ENCODE peak calls at places on chromosome X, in ten cellular contexts. J is IMR-90, N is upper lobe of right lung, E is DND-41, F is tibial nerve, A is left ventricle myocardium inferior, B is upper lobe of left lung, C is GM23248, Y is gastrocnemius medialis, Z is heart right ventricle. Q is an unnamed sample.

GRCh38 chrX:40087574-40088298 is 10.0 kb downstream of the BCOR start:
- DNase-seq in E (no peak), J (peak; percentile 79), C (no peak), N (no peak), F (no peak), B (no peak), A (no peak), Y (no peak), Z (no peak), Q (no peak)

GRCh38 chrX:119647552-119648420 is 41.6 kb upstream of the NKRF start:
- DNase-seq in A (no peak), Y (no peak), E (no peak), J (no peak), N (no peak), B (no peak), C (no peak), F (no peak), Z (no peak), Q (no peak)

GRCh38 chrX:48714573-48714972 is 18.0 kb downstream of the SUV39H1 start:
- DNase-seq in A (no peak), Y (no peak), C (peak; percentile 56), J (peak; percentile 17), B (no peak), Z (no peak), E (no peak), N (no peak), F (no peak), Q (no peak)

GRCh38 chrX:40628506-40628905 is 5.3 kb downstream of the MPC1L start:
- DNase-seq in A (no peak), C (peak; percentile 14), B (no peak), N (no peak), E (no peak), Y (no peak), J (no peak), Z (no peak), F (no peak), Q (no peak)

GRCh38 chrX:155235891-155236290 is 19.6 kb downstream of the VBP1 start:
- DNase-seq in A (no peak), C (no peak), F (no peak), B (no peak), J (no peak), N (no peak), Z (no peak), E (no peak), Y (no peak), Q (no peak)

GRCh38 chrX:8906299-8906698 is 105.1 kb upstream of the FAM9A start:
- DNase-seq in J (no peak), B (no peak), N (no peak), Z (no peak), A (no peak), F (no peak), Y (no peak), C (peak; percentile 20), E (no peak), Q (no peak)

GRCh38 chrX:39900788-39901170 is 197.0 kb downstream of the BCOR start:
- DNase-seq in J (no peak), A (no peak), B (no peak), Y (no peak), F (no peak), Z (no peak), C (peak; percentile 30), E (peak; percentile 30), N (no peak), Q (no peak)

GRCh38 chrX:17692709-17693346 is 44.5 kb upstream of the SCML1 start:
- DNase-seq in Y (no peak), A (no peak), E (no peak), B (no peak), J (peak; percentile 84), F (no peak), C (peak; percentile 40), N (no peak), Z (no peak), Q (no peak)

GRCh38 chrX:111445485-111445884 is 33.5 kb upstream of the DCX start:
- DNase-seq in Z (no peak), J (peak; percentile 32), A (no peak), E (no peak), C (peak; percentile 48), F (no peak), Y (no peak), N (no peak), B (no peak), Q (no peak)
- H3K27ac ChIP-seq in Z (no peak overlapping the region), J (no peak overlapping the region), A (no peak overlapping the region), E (no peak overlapping the region), C (no peak overlapping the region), F (no peak overlapping the region), Y (no peak overlapping the region), N (no peak overlapping the region), B (no peak overlapping the region), Q (no peak overlapping the region)

GRCh38 chrX:37818031-37818430 is 29.3 kb downstream of the DYNLT3 start:
- DNase-seq in N (no peak), Z (no peak), A (no peak), E (peak; percentile 27), F (no peak), Y (no peak), C (no peak), J (no peak), B (no peak), Q (no peak)
- H3K4me1 ChIP-seq in N (no peaks in the 10 kb centered on the region), Z (no peaks in the 10 kb centered on the region), A (no peaks in the 10 kb centered on the region), E (peaks cover 73% of the 10 kb centered on the region), F (no peaks in the 10 kb centered on the region), Y (no peaks in the 10 kb centered on the region), C (no peaks in the 10 kb centered on the region), J (no peaks in the 10 kb centered on the region), B (no peaks in the 10 kb centered on the region), Q (no peaks in the 10 kb centered on the region)

DNA sequence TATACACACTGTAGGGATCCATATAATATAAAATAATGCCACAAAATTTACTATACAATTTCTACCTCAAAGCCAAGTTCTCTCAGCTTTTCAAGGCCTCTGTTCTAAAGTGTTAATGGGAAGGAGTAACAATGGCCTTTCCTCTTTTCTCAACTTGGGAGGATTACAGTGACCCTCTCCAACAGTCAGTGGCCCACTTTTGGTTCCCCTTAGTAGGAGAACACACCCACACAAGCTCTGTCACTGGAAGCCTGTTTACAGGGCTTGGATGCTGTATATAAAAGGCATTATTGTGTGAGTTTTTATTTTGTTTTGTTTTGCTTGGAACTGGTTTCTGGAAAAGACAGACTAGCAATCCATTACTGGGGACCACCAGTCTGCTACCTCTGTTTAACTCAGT is 1.8 kb downstream of the ARHGEF6 start:
- DNase-seq in J (no peak), N (no peak), Y (no peak), Z (no peak), B (no peak), C (no peak), E (no peak), A (no peak), F (no peak), Q (no peak)
- H3K27ac ChIP-seq in J (no peak overlapping the region), N (peak overlapping the region; percentile 77), Y (peak overlapping the region; percentile 66), Z (no peak overlapping the region), B (peak overlapping the region; percentile 83), C (no peak overlapping the region), E (peak overlapping the region; percentile 85), A (peak overlapping the region; percentile 75), F (peak overlapping the region; percentile 74), Q (no peak overlapping the region)

DNA sequence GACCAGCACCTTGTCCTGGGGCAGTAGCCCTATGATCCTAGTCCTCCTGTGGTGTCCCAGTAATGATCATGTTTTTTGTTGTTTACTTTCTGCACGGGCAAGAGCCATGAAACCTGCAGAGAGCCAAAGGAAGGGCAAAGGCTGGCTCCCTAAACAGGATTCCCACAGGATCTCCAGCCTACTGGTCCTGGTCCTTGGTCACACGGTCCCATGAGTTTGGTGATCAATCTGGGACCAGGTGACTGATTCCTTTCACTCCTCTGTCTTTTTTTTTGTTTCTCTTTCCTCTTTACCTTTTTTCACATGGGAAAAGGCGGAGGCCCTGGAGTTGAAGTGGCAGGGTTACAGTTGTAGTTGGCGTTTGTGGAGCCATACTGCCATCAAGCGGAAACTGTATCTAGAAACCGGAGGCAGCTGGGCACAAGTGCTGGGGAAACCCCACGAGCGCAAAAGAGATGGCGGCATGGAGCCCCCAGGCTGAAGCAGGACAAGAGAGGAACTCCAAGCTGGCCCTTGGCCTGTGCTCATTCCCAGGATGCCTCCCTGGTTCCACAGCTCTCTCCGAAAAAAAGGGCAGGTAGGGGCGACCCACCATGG is 34.6 kb downstream of the NBDY start:
- DNase-seq in F (no peak), B (no peak), E (no peak), C (no peak), Z (no peak), J (peak; percentile 75), A (no peak), Y (peak; percentile 59), N (no peak), Q (no peak)
- H3K4me1 ChIP-seq in F (peaks cover 10% of the 10 kb centered on the region), B (peaks cover 9% of the 10 kb centered on the region), E (peaks cover 50% of the 10 kb centered on the region), C (peaks cover 24% of the 10 kb centered on the region), Z (peaks cover 16% of the 10 kb centered on the region), J (peaks cover 3% of the 10 kb centered on the region), A (peaks cover 27% of the 10 kb centered on the region), Y (peaks cover 18% of the 10 kb centered on the region), N (peaks cover 5% of the 10 kb centered on the region), Q (no peaks in the 10 kb centered on the region)

GRCh38 chrX:121782976-121783375 is 735.6 kb downstream of the GLUD2 start:
- DNase-seq in E (no peak), F (no peak), J (no peak), C (no peak), Z (no peak), B (no peak), N (no peak), A (no peak), Y (no peak), Q (no peak)

GRCh38 chrX:121781991-121782390 is 734.6 kb downstream of the GLUD2 start:
- DNase-seq in N (no peak), E (no peak), Z (no peak), A (no peak), C (no peak), F (no peak), Y (no peak), B (no peak), J (no peak), Q (no peak)

DNA sequence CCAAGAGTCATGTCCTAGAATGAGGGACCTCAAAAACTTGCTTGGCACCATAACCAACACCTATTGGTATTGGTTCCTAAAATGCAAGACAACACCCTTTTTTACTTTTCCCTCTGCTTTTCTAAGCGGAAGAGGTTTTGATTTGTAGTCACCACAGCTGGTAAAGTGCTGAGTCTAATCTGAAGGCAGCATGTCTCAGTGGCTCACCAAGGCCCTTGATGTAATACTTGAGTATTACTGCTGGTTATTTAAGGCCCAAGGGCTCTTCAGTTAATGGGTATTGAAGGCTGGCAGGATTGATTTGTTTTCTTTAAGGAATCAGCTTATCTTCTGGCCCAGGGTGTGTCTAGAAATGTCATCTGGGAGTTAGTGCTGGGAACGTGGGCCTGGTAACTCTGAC is 735.1 kb downstream of the GLUD2 start:
- DNase-seq in Y (no peak), A (no peak), C (no peak), F (no peak), B (no peak), Z (no peak), J (no peak), E (no peak), N (no peak), Q (no peak)
- H3K27ac ChIP-seq in Y (no peak overlapping the region), A (no peak overlapping the region), C (no peak overlapping the region), F (no peak overlapping the region), B (no peak overlapping the region), Z (no peak overlapping the region), J (no peak overlapping the region), E (no peak overlapping the region), N (no peak overlapping the region), Q (no peak overlapping the region)